ENCODE peak calls at places on chromosomes 12 and 14, in seven cellular contexts. One of them, this sample, is unnamed.
A peak's percentile ranks its signal among the peaks of the same experiment; 100 is the strongest.

GRCh38 chr12:20040844-20041243 is 327.5 kb upstream of the PDE3A start:
- DNase-seq in psoas muscle: no peak
- DNase-seq in mesendoderm: peak; percentile 10
- DNase-seq in stomach: no peak
- DNase-seq in tibial artery: peak; percentile 73
- DNase-seq in aorta: peak; percentile 64
- DNase-seq in testis: no peak
- DNase-seq in this sample: no peak

GRCh38 chr14:99749142-99749541 is 44.1 kb upstream of the EML1 start:
- DNase-seq in psoas muscle: no peak
- DNase-seq in mesendoderm: peak; percentile 48
- DNase-seq in aorta: no peak
- DNase-seq in tibial artery: no peak
- DNase-seq in testis: no peak
- DNase-seq in stomach: no peak
- DNase-seq in this sample: no peak

GRCh38 chr12:59040651-59041050 is 120.3 kb upstream of the LRIG3 start:
- DNase-seq in mesendoderm: peak; percentile 74
- DNase-seq in stomach: no peak
- DNase-seq in tibial artery: no peak
- DNase-seq in psoas muscle: no peak
- DNase-seq in testis: no peak
- DNase-seq in aorta: no peak
- DNase-seq in this sample: no peak

GRCh38 chr14:68951051-68951797 is 27.9 kb downstream of the ACTN1 start:
- DNase-seq in stomach: peak; percentile 81
- DNase-seq in testis: peak; percentile 86
- DNase-seq in psoas muscle: peak; percentile 89
- DNase-seq in mesendoderm: peak; percentile 58
- DNase-seq in aorta: peak; percentile 95
- DNase-seq in tibial artery: peak; percentile 97
- DNase-seq in this sample: peak; percentile 34

GRCh38 chr12:122891661-122892525 is 4.0 kb downstream of the VPS37B start:
- DNase-seq in mesendoderm: peak; percentile 67
- DNase-seq in testis: no peak
- DNase-seq in stomach: no peak
- DNase-seq in aorta: no peak
- DNase-seq in psoas muscle: no peak
- DNase-seq in tibial artery: no peak
- DNase-seq in this sample: peak; percentile 54

GRCh38 chr14:61561657-61562276 is 133.5 kb upstream of the HIF1A start:
- DNase-seq in stomach: peak; percentile 84
- DNase-seq in testis: peak; percentile 75
- DNase-seq in psoas muscle: peak; percentile 78
- DNase-seq in aorta: peak; percentile 91
- DNase-seq in mesendoderm: peak; percentile 89
- DNase-seq in tibial artery: peak; percentile 89
- DNase-seq in this sample: peak; percentile 73

GRCh38 chr14:55712505-55712904 is 132.5 kb downstream of the KTN1 start:
- DNase-seq in stomach: no peak
- DNase-seq in aorta: no peak
- DNase-seq in mesendoderm: no peak
- DNase-seq in testis: no peak
- DNase-seq in psoas muscle: peak; percentile 72
- DNase-seq in tibial artery: no peak
- DNase-seq in this sample: peak; percentile 76

GRCh38 chr14:23550827-23551265 is 719 bp downstream of the ZFHX2 start:
- DNase-seq in testis: no peak
- DNase-seq in psoas muscle: no peak
- DNase-seq in stomach: no peak
- DNase-seq in mesendoderm: no peak
- DNase-seq in aorta: no peak
- DNase-seq in tibial artery: no peak
- DNase-seq in this sample: no peak

GRCh38 chr12:29155079-29155478 is 6.0 kb downstream of the FAR2 start:
- DNase-seq in stomach: no peak
- DNase-seq in testis: no peak
- DNase-seq in tibial artery: no peak
- DNase-seq in mesendoderm: peak; percentile 74
- DNase-seq in psoas muscle: no peak
- DNase-seq in aorta: no peak
- DNase-seq in this sample: no peak

GRCh38 chr12:113030875-113031525 is 25.5 kb upstream of the DTX1 start:
- DNase-seq in tibial artery: no peak
- DNase-seq in psoas muscle: no peak
- DNase-seq in aorta: no peak
- DNase-seq in mesendoderm: peak; percentile 87
- DNase-seq in stomach: no peak
- DNase-seq in testis: peak; percentile 67
- DNase-seq in this sample: peak; percentile 45

GRCh38 chr14:75979071-75979571 is 2.7 kb downstream of the TGFB3 start:
- DNase-seq in psoas muscle: peak; percentile 58
- DNase-seq in tibial artery: no peak
- DNase-seq in aorta: no peak
- DNase-seq in mesendoderm: peak; percentile 57
- DNase-seq in stomach: no peak
- DNase-seq in testis: peak; percentile 46
- DNase-seq in this sample: no peak

GRCh38 chr14:98899441-98899840 is 372.6 kb downstream of the BCL11B start:
- DNase-seq in tibial artery: no peak
- DNase-seq in mesendoderm: peak; percentile 21
- DNase-seq in aorta: no peak
- DNase-seq in testis: no peak
- DNase-seq in psoas muscle: no peak
- DNase-seq in stomach: no peak
- DNase-seq in this sample: no peak

GRCh38 chr12:69583203-69583602 is 2.1 kb upstream of the CCT2 start:
- DNase-seq in tibial artery: no peak
- DNase-seq in psoas muscle: no peak
- DNase-seq in stomach: no peak
- DNase-seq in testis: no peak
- DNase-seq in aorta: no peak
- DNase-seq in mesendoderm: peak; percentile 84
- DNase-seq in this sample: peak; percentile 10

DNA sequence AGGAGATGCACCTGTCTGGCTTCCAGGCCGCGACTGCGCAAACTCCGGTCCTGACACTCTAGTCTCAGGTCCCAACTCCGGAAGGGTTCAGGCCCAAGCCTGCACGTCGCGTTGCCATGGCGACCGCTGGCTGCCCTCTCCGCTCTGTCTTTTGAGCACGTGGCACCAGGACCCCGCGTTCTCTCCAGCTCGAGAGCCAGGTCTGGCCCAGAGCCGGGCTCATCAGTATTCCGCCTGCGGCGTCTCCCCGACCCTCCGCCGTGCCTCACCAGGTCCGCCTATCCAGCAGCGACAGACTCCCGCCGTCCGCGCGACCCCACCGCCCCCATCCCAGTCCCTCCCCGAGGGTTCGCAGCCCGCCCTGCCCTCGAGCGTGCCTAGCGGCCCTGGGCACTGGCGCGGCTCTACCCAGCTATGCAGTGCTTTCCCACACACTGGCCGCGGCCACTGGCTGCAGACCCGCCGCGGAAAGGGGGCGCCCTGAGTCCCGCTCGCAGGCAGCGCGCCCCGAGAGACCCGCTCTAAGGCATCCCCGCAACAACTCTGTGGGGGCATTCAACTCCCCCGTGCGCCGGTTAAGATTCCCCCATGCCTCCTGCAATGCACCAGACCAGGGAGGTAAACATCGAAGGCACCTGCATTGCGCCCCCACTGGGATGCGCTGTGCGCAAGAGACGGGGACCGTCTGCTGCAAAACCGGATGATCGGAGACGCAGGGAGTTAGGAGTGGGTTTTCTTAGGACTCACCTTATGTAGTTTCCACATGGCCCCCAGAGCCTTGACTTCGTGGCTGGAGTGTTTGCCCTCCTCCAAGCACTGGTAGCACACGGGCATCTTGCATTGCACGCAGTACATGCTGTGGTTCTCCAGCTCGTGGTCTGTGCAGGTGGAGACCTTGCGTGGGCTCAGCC is 1.3 kb downstream of the TRIM9 start:
- DNase-seq in psoas muscle: no peak
- DNase-seq in testis: peak; percentile 58
- DNase-seq in mesendoderm: peak; percentile 69
- DNase-seq in stomach: no peak
- DNase-seq in tibial artery: no peak
- DNase-seq in aorta: peak; percentile 46
- DNase-seq in this sample: no peak
- H3K4me3 ChIP-seq in psoas muscle: peak overlapping the region; percentile 75
- H3K4me3 ChIP-seq in testis: peak overlapping the region; percentile 61
- H3K4me3 ChIP-seq in mesendoderm: no peak overlapping the region
- H3K4me3 ChIP-seq in stomach: peak overlapping the region; percentile 77
- H3K4me3 ChIP-seq in tibial artery: peak overlapping the region; percentile 50
- H3K4me3 ChIP-seq in aorta: no peak overlapping the region
- H3K4me3 ChIP-seq in this sample: no peak overlapping the region

DNA sequence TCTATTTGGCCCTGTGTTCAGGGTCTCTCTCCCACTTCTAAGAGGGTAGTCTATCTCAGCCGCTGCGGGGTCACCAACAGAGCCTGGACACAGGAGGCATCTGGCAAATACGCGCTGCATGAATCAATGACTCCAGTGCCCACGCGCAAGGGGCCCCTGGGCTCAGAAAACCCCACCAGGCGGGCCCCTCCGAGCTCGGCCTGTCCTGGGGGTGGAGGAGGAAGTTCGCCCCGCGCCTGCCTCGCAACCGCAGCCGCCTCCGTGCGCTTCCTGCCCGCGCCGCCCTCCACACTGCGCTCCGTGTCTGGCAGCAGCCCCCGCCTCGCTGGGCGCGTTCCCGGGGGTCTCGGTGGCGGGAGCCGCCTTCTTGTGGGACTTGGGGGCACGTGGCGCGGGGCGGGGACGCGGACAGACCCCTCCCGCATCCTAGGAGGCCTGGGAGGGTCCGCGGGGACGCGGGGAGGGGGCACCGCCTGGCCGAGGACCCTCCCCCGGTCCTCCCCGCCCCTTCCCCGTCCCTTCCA is 811 bp upstream of the FBRSL1 start:
- DNase-seq in testis: no peak
- DNase-seq in mesendoderm: no peak
- DNase-seq in stomach: peak; percentile 52
- DNase-seq in tibial artery: peak; percentile 75
- DNase-seq in aorta: peak; percentile 73
- DNase-seq in psoas muscle: no peak
- DNase-seq in this sample: peak; percentile 43
- H3K27ac ChIP-seq in testis: peak overlapping the region; percentile 80
- H3K27ac ChIP-seq in mesendoderm: no peak overlapping the region
- H3K27ac ChIP-seq in stomach: peak overlapping the region; percentile 91
- H3K27ac ChIP-seq in tibial artery: peak overlapping the region; percentile 59
- H3K27ac ChIP-seq in aorta: no peak overlapping the region
- H3K27ac ChIP-seq in psoas muscle: peak overlapping the region; percentile 23
- H3K27ac ChIP-seq in this sample: peak overlapping the region; percentile 84

GRCh38 chr14:104792945-104793702 is 2.4 kb downstream of the AKT1 start:
- DNase-seq in stomach: no peak
- DNase-seq in tibial artery: no peak
- DNase-seq in mesendoderm: no peak
- DNase-seq in aorta: no peak
- DNase-seq in testis: no peak
- DNase-seq in psoas muscle: no peak
- DNase-seq in this sample: no peak
- H3K4me3 ChIP-seq in stomach: peak overlapping the region; percentile 77
- H3K4me3 ChIP-seq in tibial artery: no peak overlapping the region
- H3K4me3 ChIP-seq in mesendoderm: no peak overlapping the region
- H3K4me3 ChIP-seq in aorta: no peak overlapping the region
- H3K4me3 ChIP-seq in testis: no peak overlapping the region
- H3K4me3 ChIP-seq in psoas muscle: peak overlapping the region; percentile 70
- H3K4me3 ChIP-seq in this sample: peak overlapping the region; percentile 5

DNA sequence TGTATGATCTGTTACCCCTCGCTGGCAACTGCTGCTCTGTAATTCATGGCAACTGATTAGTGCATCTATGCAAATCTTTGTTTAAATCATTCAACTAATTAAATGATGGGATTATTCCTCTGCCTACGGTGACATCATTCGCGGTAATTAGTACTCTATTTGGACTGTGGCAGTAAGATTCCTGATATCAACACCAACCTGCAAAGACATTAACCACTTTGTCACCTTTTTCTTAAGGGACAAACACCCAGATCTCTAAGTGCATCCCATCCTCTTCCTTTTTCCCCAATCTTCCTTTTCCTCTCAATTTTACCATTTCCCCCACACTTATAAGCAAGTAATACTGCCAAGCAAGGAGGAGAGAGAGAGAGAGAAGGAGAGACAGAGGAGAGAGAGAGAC is 2.4 kb upstream of the LMO3 start:
- DNase-seq in tibial artery: no peak
- DNase-seq in testis: no peak
- DNase-seq in stomach: no peak
- DNase-seq in psoas muscle: no peak
- DNase-seq in aorta: no peak
- DNase-seq in mesendoderm: peak; percentile 15
- DNase-seq in this sample: no peak
- H3K27ac ChIP-seq in tibial artery: no peak overlapping the region
- H3K27ac ChIP-seq in testis: no peak overlapping the region
- H3K27ac ChIP-seq in stomach: no peak overlapping the region
- H3K27ac ChIP-seq in psoas muscle: no peak overlapping the region
- H3K27ac ChIP-seq in aorta: no peak overlapping the region
- H3K27ac ChIP-seq in mesendoderm: no peak overlapping the region
- H3K27ac ChIP-seq in this sample: no peak overlapping the region

GRCh38 chr14:104442107-104442551 is 137.4 kb upstream of the C14orf180 start:
- DNase-seq in aorta: no peak
- DNase-seq in testis: no peak
- DNase-seq in stomach: no peak
- DNase-seq in tibial artery: peak; percentile 56
- DNase-seq in mesendoderm: no peak
- DNase-seq in psoas muscle: no peak
- DNase-seq in this sample: no peak

GRCh38 chr14:104442611-104443390 is 136.8 kb upstream of the C14orf180 start:
- DNase-seq in aorta: no peak
- DNase-seq in mesendoderm: no peak
- DNase-seq in tibial artery: peak; percentile 48
- DNase-seq in psoas muscle: peak; percentile 40
- DNase-seq in stomach: no peak
- DNase-seq in testis: no peak
- DNase-seq in this sample: no peak

GRCh38 chr14:104445086-104445485 is 134.5 kb upstream of the C14orf180 start:
- DNase-seq in psoas muscle: no peak
- DNase-seq in aorta: no peak
- DNase-seq in stomach: peak; percentile 7
- DNase-seq in tibial artery: peak; percentile 35
- DNase-seq in mesendoderm: no peak
- DNase-seq in testis: no peak
- DNase-seq in this sample: no peak

GRCh38 chr14:104444159-104445030 is 135.2 kb upstream of the C14orf180 start:
- DNase-seq in aorta: no peak
- DNase-seq in psoas muscle: no peak
- DNase-seq in stomach: peak; percentile 11
- DNase-seq in testis: no peak
- DNase-seq in mesendoderm: no peak
- DNase-seq in tibial artery: peak; percentile 40
- DNase-seq in this sample: no peak

GRCh38 chr14:104443391-104444158 is 136.0 kb upstream of the C14orf180 start:
- DNase-seq in stomach: no peak
- DNase-seq in psoas muscle: peak; percentile 39
- DNase-seq in testis: no peak
- DNase-seq in tibial artery: peak; percentile 58
- DNase-seq in mesendoderm: peak; percentile 71
- DNase-seq in aorta: no peak
- DNase-seq in this sample: no peak
- H3K4me3 ChIP-seq in stomach: no peak overlapping the region
- H3K4me3 ChIP-seq in psoas muscle: no peak overlapping the region
- H3K4me3 ChIP-seq in testis: no peak overlapping the region
- H3K4me3 ChIP-seq in tibial artery: no peak overlapping the region
- H3K4me3 ChIP-seq in mesendoderm: no peak overlapping the region
- H3K4me3 ChIP-seq in aorta: no peak overlapping the region
- H3K4me3 ChIP-seq in this sample: no peak overlapping the region

This sample was measured in small intestine.